ENCODE peak calls at places on chromosomes 7 and 10, in five cellular contexts. G is fibroblast of the aortic adventitia, X is AG09319, K is BJ, W is lower lobe of right lung. Y is an unnamed sample.

GRCh38 chr10:103595933-103596726 is 102.6 kb downstream of the NEURL1 start:
- DNase-seq in G (no peak), X (no peak), K (no peak), W (no peak), Y (no peak)

GRCh38 chr7:36563706-36564325 is 160.5 kb downstream of the AOAH start:
- DNase-seq in G (peak; percentile 21), X (no peak), K (no peak), W (no peak), Y (peak; percentile 11)

GRCh38 chr10:46251857-46252847 is 34.6 kb upstream of the ANTXRL start:
- DNase-seq in G (no peak), X (no peak), K (no peak), W (no peak), Y (no peak)

GRCh38 chr10:7033031-7033430 is 377.8 kb downstream of the SFMBT2 start:
- DNase-seq in G (no peak), X (no peak), K (no peak), W (no peak), Y (no peak)

GRCh38 chr10:23063387-23064287 is 31.7 kb upstream of the MSRB2 start:
- DNase-seq in G (peak; percentile 39), X (no peak), K (no peak), W (no peak), Y (no peak)

GRCh38 chr10:121942749-121943148 is 14.9 kb upstream of the ATE1 start:
- DNase-seq in G (peak; percentile 97), X (peak; percentile 45), K (peak; percentile 69), W (no peak), Y (peak; percentile 47)

GRCh38 chr7:1083729-1084657 is 3.9 kb upstream of the GPER1 start:
- DNase-seq in G (no peak), X (no peak), K (no peak), W (peak; percentile 79), Y (no peak)

GRCh38 chr10:1187855-1188555 is 131.8 kb downstream of the WDR37 start:
- DNase-seq in G (no peak), X (no peak), K (no peak), W (no peak), Y (no peak)

GRCh38 chr7:19317461-19317860 is 172.2 kb upstream of the FERD3L start:
- DNase-seq in G (peak; percentile 27), X (no peak), K (no peak), W (no peak), Y (no peak)

GRCh38 chr10:121324678-121325213 is 273.5 kb downstream of the FGFR2 start:
- DNase-seq in G (no peak), X (no peak), K (no peak), W (no peak), Y (no peak)

GRCh38 chr7:5779108-5779507 is 2.4 kb downstream of the RNF216 start:
- DNase-seq in G (no peak), X (no peak), K (no peak), W (no peak), Y (no peak)

GRCh38 chr10:4333474-4333894 is 492.5 kb upstream of the AKR1E2 start:
- DNase-seq in G (no peak), X (no peak), K (no peak), W (no peak), Y (no peak)

GRCh38 chr10:16856092-16856491 is 38.9 kb upstream of the RSU1 start:
- DNase-seq in G (no peak), X (no peak), K (no peak), W (no peak), Y (no peak)

GRCh38 chr10:13417459-13418126 is 69.5 kb upstream of the SEPHS1 start:
- DNase-seq in G (no peak), X (no peak), K (no peak), W (no peak), Y (no peak)

GRCh38 chr10:6624392-6624791 is 44.3 kb upstream of the PRKCQ start:
- DNase-seq in G (no peak), X (no peak), K (no peak), W (no peak), Y (no peak)

GRCh38 chr10:101897633-101898032 is 54.0 kb upstream of the KCNIP2 start:
- DNase-seq in G (peak; percentile 43), X (no peak), K (no peak), W (no peak), Y (peak; percentile 36)

GRCh38 chr7:2947381-2947780 is 96.3 kb downstream of the CARD11 start:
- DNase-seq in G (no peak), X (no peak), K (no peak), W (no peak), Y (no peak)

GRCh38 chr10:93481931-93482834 is at the start of gene MYOF:
- DNase-seq in G (peak; percentile 95), X (peak; percentile 79), K (peak; percentile 91), W (peak; percentile 62), Y (peak; percentile 78)
- TF ChIP-seq CTCF in G (peak; percentile 71), X (peak; percentile 58), K (peak; percentile 54), W (peak; percentile 63), Y (peak; percentile 62)

GRCh38 chr10:79405221-79405994 is 40.0 kb downstream of the ZCCHC24 start:
- DNase-seq in G (peak; percentile 47), X (no peak), K (no peak), W (peak; percentile 45), Y (no peak)

GRCh38 chr10:79404690-79405131 is 40.7 kb downstream of the ZCCHC24 start:
- DNase-seq in G (no peak), X (no peak), K (no peak), W (peak; percentile 28), Y (no peak)

GRCh38 chr10:79406683-79407396 is 38.6 kb downstream of the ZCCHC24 start:
- DNase-seq in G (no peak), X (no peak), K (no peak), W (peak; percentile 34), Y (no peak)

GRCh38 chr10:79407397-79407796 is 38.0 kb downstream of the ZCCHC24 start:
- DNase-seq in G (no peak), X (no peak), K (no peak), W (peak; percentile 26), Y (no peak)

DNA sequence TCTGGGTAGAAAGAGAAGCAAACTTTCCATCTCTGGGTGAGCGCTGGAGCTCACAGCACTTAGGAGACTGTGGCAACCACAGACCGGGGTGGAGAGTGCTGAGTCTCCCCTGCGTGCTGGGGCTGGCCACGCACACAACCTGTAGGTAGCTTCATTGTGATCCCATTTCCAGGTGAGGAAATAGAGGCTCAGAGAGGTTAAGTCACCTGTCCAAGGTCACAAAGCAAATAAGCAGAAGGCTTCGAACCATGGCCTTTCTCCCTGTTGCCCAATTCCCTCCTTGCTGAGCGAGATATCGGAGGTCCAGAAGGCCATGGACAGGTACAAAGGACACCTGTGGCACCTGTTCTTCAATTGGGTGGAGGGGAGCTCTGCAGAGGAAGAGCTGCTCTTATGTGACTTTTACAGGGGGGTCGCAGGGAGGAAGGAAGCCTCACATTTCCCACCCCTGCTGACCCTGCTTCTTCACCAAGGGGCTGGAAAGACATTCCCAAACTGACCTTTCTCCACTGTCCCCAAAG is 39.4 kb downstream of the ZCCHC24 start:
- DNase-seq in G (no peak), X (no peak), K (no peak), W (no peak), Y (no peak)
- TF ChIP-seq CTCF in G (no peak), X (no peak), K (no peak), W (no peak), Y (no peak)

GRCh38 chr10:28939352-28940157 is 262.2 kb downstream of the BAMBI start:
- DNase-seq in G (peak; percentile 90), X (no peak), K (no peak), W (peak; percentile 66), Y (no peak)
- TF ChIP-seq CTCF in G (peak; percentile 17), X (no peak), K (no peak), W (no peak), Y (peak; percentile 37)

GRCh38 chr10:35228058-35228457 is 101.4 kb downstream of the CREM start:
- DNase-seq in G (no peak), X (no peak), K (no peak), W (no peak), Y (no peak)
- TF ChIP-seq CTCF in G (peak; percentile 5), X (no peak), K (peak; percentile 22), W (no peak), Y (peak; percentile 22)

GRCh38 chr10:72067463-72068125 is 20.8 kb downstream of the SPOCK2 start:
- DNase-seq in G (no peak), X (no peak), K (no peak), W (no peak), Y (no peak)

GRCh38 chr10:72072046-72072445 is 16.3 kb downstream of the SPOCK2 start:
- DNase-seq in G (no peak), X (no peak), K (no peak), W (peak; percentile 30), Y (no peak)

GRCh38 chr10:72068901-72069446 is 19.4 kb downstream of the SPOCK2 start:
- DNase-seq in G (no peak), X (no peak), K (no peak), W (no peak), Y (no peak)

GRCh38 chr10:72068126-72068765 is 20.1 kb downstream of the SPOCK2 start:
- DNase-seq in G (no peak), X (no peak), K (no peak), W (no peak), Y (no peak)

DNA sequence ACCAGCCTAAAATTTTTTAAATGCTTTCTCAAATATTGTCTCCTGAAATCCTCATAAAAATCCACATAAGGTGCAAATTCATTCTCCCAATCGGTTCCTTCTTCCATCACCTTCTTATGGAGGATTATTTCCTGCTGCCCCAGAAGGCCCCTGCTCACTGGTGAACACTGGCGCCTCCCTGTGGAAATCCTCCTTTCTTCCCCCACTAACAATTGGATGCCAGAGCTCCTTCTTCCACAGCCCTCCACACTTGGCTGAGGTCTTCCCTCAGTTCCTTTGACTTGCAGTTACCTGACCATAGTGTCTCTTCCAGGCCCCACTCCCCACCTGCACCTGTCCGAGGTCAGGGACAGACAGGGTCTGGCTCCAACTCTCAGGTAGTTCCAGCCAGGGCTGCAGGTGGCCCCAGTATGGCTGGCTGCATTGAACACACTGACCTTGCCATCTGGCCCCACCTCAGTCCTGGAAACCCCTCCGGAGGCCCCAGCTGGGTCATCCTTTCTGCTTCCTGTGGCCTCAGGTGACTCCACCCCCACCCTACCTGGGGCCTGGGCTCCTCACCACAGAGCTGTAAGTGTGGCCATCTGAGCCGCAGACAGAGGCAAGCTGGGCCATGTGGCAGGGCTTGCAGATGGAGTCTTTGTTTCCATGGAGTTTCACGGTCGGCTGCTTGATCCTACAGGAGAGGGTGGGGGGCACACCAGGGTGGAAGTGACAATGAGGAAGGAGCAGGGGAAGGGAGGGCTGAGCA is 18.4 kb downstream of the SPOCK2 start:
- DNase-seq in G (no peak), X (no peak), K (no peak), W (peak; percentile 31), Y (no peak)
- TF ChIP-seq CTCF in G (peak; percentile 16), X (no peak), K (peak; percentile 26), W (no peak), Y (peak; percentile 20)

GRCh38 chr10:96509017-96509641 is 4.6 kb downstream of the TLL2 start:
- DNase-seq in G (peak; percentile 52), X (no peak), K (peak; percentile 30), W (no peak), Y (no peak)

GRCh38 chr10:96512997-96513685 is 585 bp downstream of the TLL2 start:
- DNase-seq in G (peak; percentile 37), X (no peak), K (no peak), W (no peak), Y (no peak)

GRCh38 chr10:96512524-96512991 is 1.2 kb downstream of the TLL2 start:
- DNase-seq in G (peak; percentile 7), X (no peak), K (no peak), W (no peak), Y (no peak)

GRCh38 chr10:96513686-96514551 is at the start of gene TLL2:
- DNase-seq in G (peak; percentile 77), X (peak; percentile 56), K (peak; percentile 47), W (peak; percentile 82), Y (peak; percentile 66)

GRCh38 chr10:96511044-96511945 is 2.4 kb downstream of the TLL2 start:
- DNase-seq in G (peak; percentile 10), X (no peak), K (no peak), W (no peak), Y (no peak)
- TF ChIP-seq CTCF in G (peak; percentile 39), X (peak; percentile 50), K (peak; percentile 58), W (peak; percentile 53), Y (peak; percentile 59)

GRCh38 chr10:28302668-28303488 is at the start of gene MPP7:
- DNase-seq in G (peak; percentile 97), X (peak; percentile 91), K (peak; percentile 93), W (peak; percentile 97), Y (peak; percentile 96)
- TF ChIP-seq CTCF in G (peak; percentile 25), X (peak; percentile 7), K (peak; percentile 9), W (peak; percentile 45), Y (peak; percentile 19)

Y was measured in AG04450.